ENCODE peak calls at places on chromosomes 5 and 9, in four cellular contexts. I is HCT116, U is HepG2, C is SK-N-SH. Z is an unnamed sample.

GRCh38 chr9:75149841-75150241 is 61.5 kb downstream of the OSTF1 start:
- DNase-seq in U (no peak), I (no peak), C (no peak), Z (no peak)

GRCh38 chr9:86469476-86470087 is 115.4 kb upstream of the TUT7 start:
- DNase-seq in I (no peak), U (no peak), C (no peak), Z (no peak)

GRCh38 chr9:7212101-7212500 is 454.3 kb downstream of the KDM4C start:
- DNase-seq in I (no peak), U (no peak), C (no peak), Z (no peak)

GRCh38 chr5:59367791-59368394 is 525.6 kb downstream of the PDE4D start:
- DNase-seq in C (peak), U (peak), I (peak), Z (peak)

GRCh38 chr5:59745422-59745863 is 148.1 kb downstream of the PDE4D start:
- DNase-seq in I (no peak), U (no peak), C (no peak), Z (no peak)

GRCh38 chr5:81121836-81122235 is 111.3 kb upstream of the CKMT2 start:
- DNase-seq in C (no peak), U (no peak), I (no peak), Z (no peak)

GRCh38 chr9:101341958-101342357 is 42.8 kb downstream of the BAAT start:
- DNase-seq in U (no peak), C (no peak), I (no peak), Z (no peak)

GRCh38 chr9:130414910-130415746 is 29.6 kb upstream of the ASS1 start:
- DNase-seq in I (no peak), U (no peak), C (no peak), Z (no peak)

GRCh38 chr5:93349613-93350012 is 231.4 kb downstream of the NR2F1-AS1 start:
- DNase-seq in C (no peak), I (no peak), U (no peak), Z (no peak)

GRCh38 chr9:126316085-126316655 is 10.5 kb upstream of the MVB12B start:
- DNase-seq in I (no peak), U (no peak), C (no peak), Z (no peak)

GRCh38 chr5:145463634-145464033 is 371.5 kb downstream of the PRELID2 start:
- DNase-seq in C (no peak), U (no peak), I (no peak), Z (no peak)

GRCh38 chr5:135526924-135527323 is 8.8 kb downstream of the NEUROG1 start:
- DNase-seq in U (no peak), C (no peak), I (no peak), Z (no peak)

GRCh38 chr9:78158286-78158685 is 77.6 kb upstream of the CEP78 start:
- DNase-seq in C (no peak), I (no peak), U (no peak), Z (no peak)

GRCh38 chr5:85479849-85480248 is 1095.2 kb upstream of the EDIL3 start:
- DNase-seq in U (no peak), C (no peak), I (no peak), Z (no peak)

GRCh38 chr5:125476888-125477585 is 730.6 kb upstream of the ZNF608 start:
- DNase-seq in I (no peak), U (no peak), C (no peak), Z (no peak)

GRCh38 chr9:121651295-121652036 is at the start of gene DAB2IP:
- DNase-seq in U (no peak), C (peak), I (no peak), Z (peak)

GRCh38 chr9:34127035-34127948 is 794 bp upstream of the DCAF12 start:
- DNase-seq in U (no peak), I (no peak), C (no peak), Z (peak)
- TF ChIP-seq JUND in U (no peak), I (no peak), C (no peak), Z (no peak)

GRCh38 chr5:39187873-39188731 is 31.3 kb downstream of the FYB1 start:
- DNase-seq in U (no peak), I (no peak), C (no peak), Z (peak)
- TF ChIP-seq JUND in U (no peak), I (no peak), C (no peak), Z (no peak)

GRCh38 chr5:143496928-143497327 is 93.4 kb upstream of the NR3C1 start:
- DNase-seq in C (no peak), U (peak), I (no peak), Z (no peak)

GRCh38 chr5:143494595-143494994 is 91.1 kb upstream of the NR3C1 start:
- DNase-seq in I (no peak), C (no peak), U (no peak), Z (no peak)

GRCh38 chr5:143494162-143494561 is 90.7 kb upstream of the NR3C1 start:
- DNase-seq in U (no peak), I (no peak), C (no peak), Z (no peak)

GRCh38 chr5:143495124-143495523 is 91.6 kb upstream of the NR3C1 start:
- DNase-seq in I (no peak), U (peak), C (no peak), Z (peak)

GRCh38 chr5:143495823-143496275 is 92.4 kb upstream of the NR3C1 start:
- DNase-seq in U (no peak), C (no peak), I (no peak), Z (no peak)
- TF ChIP-seq JUND in U (no peak), C (peak), I (no peak), Z (no peak)

GRCh38 chr5:112124788-112125187 is 294.3 kb downstream of the EPB41L4A start:
- DNase-seq in I (no peak), U (no peak), C (no peak), Z (no peak)
- TF ChIP-seq JUND in I (no peak), U (no peak), C (no peak), Z (no peak)

GRCh38 chr5:90227688-90228087 is 181.9 kb downstream of the CETN3 start:
- DNase-seq in C (no peak), U (no peak), I (no peak), Z (no peak)
- TF ChIP-seq JUND in C (no peak), U (no peak), I (no peak), Z (no peak)

DNA sequence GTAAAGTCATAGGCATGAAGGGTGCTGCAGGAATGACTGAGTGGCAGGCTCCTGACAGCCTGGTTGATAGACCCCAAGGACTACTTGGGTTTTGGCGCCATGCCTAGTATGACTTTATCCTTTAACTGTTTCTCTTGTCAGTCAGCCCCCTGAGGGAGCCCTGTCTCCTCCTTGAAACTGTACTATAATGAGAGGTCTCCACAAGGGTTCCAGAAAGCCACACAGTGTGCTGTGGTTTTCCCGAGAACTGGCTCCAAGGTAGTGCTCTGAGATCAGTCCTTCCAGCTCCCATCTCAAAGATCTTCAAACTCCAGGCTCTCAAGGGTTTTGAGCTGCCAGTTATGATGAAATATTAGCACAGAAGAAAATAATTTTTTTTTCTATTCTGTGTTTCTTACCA is 26.7 kb upstream of the TNC start:
- DNase-seq in U (no peak), I (no peak), C (no peak), Z (no peak)
- TF ChIP-seq JUND in U (no peak), I (no peak), C (no peak), Z (no peak)

GRCh38 chr5:89043676-89044075 is 160.7 kb upstream of the MEF2C start:
- DNase-seq in I (no peak), C (no peak), U (peak), Z (no peak)
- TF ChIP-seq JUND in I (no peak), C (no peak), U (no peak), Z (no peak)

GRCh38 chr9:5269249-5269715 is 35.2 kb downstream of the RLN2 start:
- DNase-seq in U (peak), C (no peak), I (no peak), Z (no peak)
- TF ChIP-seq JUND in U (no peak), C (peak), I (no peak), Z (no peak)

GRCh38 chr5:54516051-54516645 is 1.4 kb upstream of the SNX18 start:
- DNase-seq in C (no peak), U (no peak), I (no peak), Z (no peak)
- TF ChIP-seq JUND in C (no peak), U (no peak), I (no peak), Z (no peak)

GRCh38 chr5:52562473-52562872 is 225.2 kb upstream of the ITGA1 start:
- DNase-seq in I (no peak), U (no peak), C (no peak), Z (no peak)
- TF ChIP-seq JUND in I (no peak), U (no peak), C (no peak), Z (no peak)